ENCODE peak calls at places on chromosomes 4 and X, in six cellular contexts. Y is mesenchymal stem cell, B is NT2/D1, I is psoas muscle, Z is fibroblast of mammary gland, G is midbrain. A is an unnamed sample.

GRCh38 chr4:90234916-90235547 is 107.8 kb downstream of the CCSER1 start:
- DNase-seq in Y (no peak), B (no peak), I (no peak), Z (no peak), G (no peak), A (no peak)

GRCh38 chrX:154426916-154427792 is 1.3 kb upstream of the ATP6AP1 start:
- DNase-seq in Y (no peak), B (no peak), I (no peak), Z (no peak), G (no peak), A (no peak)

GRCh38 chr4:145347684-145348083 is 134.0 kb upstream of the SMAD1 start:
- DNase-seq in Y (peak; percentile 37), B (no peak), I (no peak), Z (no peak), G (no peak), A (no peak)

GRCh38 chr4:19329631-19330030 is 922.1 kb upstream of the SLIT2 start:
- DNase-seq in Y (peak; percentile 7), B (no peak), I (no peak), Z (peak; percentile 30), G (no peak), A (no peak)

GRCh38 chr4:165398570-165398969 is 19.8 kb downstream of the CPE start:
- DNase-seq in Y (peak; percentile 54), B (no peak), I (no peak), Z (peak; percentile 54), G (peak; percentile 29), A (peak; percentile 30)

GRCh38 chr4:168784786-168785461 is 225.1 kb downstream of the CBR4 start:
- DNase-seq in Y (no peak), B (no peak), I (no peak), Z (no peak), G (no peak), A (no peak)

GRCh38 chr4:41199788-41200187 is 14.6 kb downstream of the APBB2 start:
- DNase-seq in Y (no peak), B (no peak), I (no peak), Z (no peak), G (no peak), A (no peak)

GRCh38 chr4:1200425-1201035 is 28.1 kb upstream of the SPON2 start:
- DNase-seq in Y (peak; percentile 97), B (no peak), I (peak; percentile 70), Z (peak; percentile 94), G (no peak), A (no peak)

GRCh38 chr4:47195706-47196105 is 164.3 kb downstream of the GABRB1 start:
- DNase-seq in Y (no peak), B (no peak), I (no peak), Z (peak; percentile 7), G (no peak), A (no peak)

A was measured in NCI-H1930.